ENCODE peak calls at places on chromosome 18, in four cellular contexts. G is ELR; T is neural crest cell; M is stimulated activated CD8-positive, alpha-beta memory T cell treated with anti-CD3 and anti-CD28 coated beads, Interleukin-2, amount 100 ng/mL, for 48 hours. F is an unnamed sample.

GRCh38 chr18:74522635-74523548 is 11.4 kb upstream of the CNDP1 start:
- DNase-seq in G (no peak), T (no peak), M (no peak), F (no peak)

GRCh38 chr18:31410716-31411483 is 34.3 kb downstream of the DSG4 start:
- DNase-seq in G (no peak), T (no peak), M (no peak), F (no peak)

GRCh38 chr18:9869713-9870430 is 15.9 kb upstream of the TXNDC2 start:
- DNase-seq in G (peak; percentile 78), T (no peak), M (no peak), F (peak; percentile 42)

GRCh38 chr18:36349552-36349951 is 52.0 kb downstream of the FHOD3 start:
- DNase-seq in G (peak; percentile 35), T (no peak), M (no peak), F (no peak)

GRCh38 chr18:45890606-45891005 is 65.1 kb downstream of the SIGLEC15 start:
- DNase-seq in G (no peak), T (no peak), M (no peak), F (no peak)

GRCh38 chr18:7221424-7222155 is 9.3 kb upstream of the LRRC30 start:
- DNase-seq in G (peak; percentile 73), T (peak; percentile 52), M (no peak), F (no peak)

GRCh38 chr18:45284174-45284573 is 331.1 kb upstream of the SLC14A2 start:
- DNase-seq in G (no peak), T (no peak), M (no peak), F (no peak)

GRCh38 chr18:63457987-63458386 is 18.8 kb upstream of the SERPINB5 start:
- DNase-seq in G (no peak), T (no peak), M (no peak), F (no peak)

GRCh38 chr18:56641714-56642331 is 3.4 kb upstream of the TXNL1 start:
- DNase-seq in G (peak; percentile 77), T (no peak), M (no peak), F (no peak)

GRCh38 chr18:48777026-48777736 is 173.6 kb downstream of the SMAD7 start:
- DNase-seq in G (peak; percentile 61), T (peak; percentile 55), M (peak; percentile 62), F (peak; percentile 53)

GRCh38 chr18:23716516-23716915 is 27.3 kb downstream of the LAMA3 start:
- DNase-seq in G (peak; percentile 91), T (no peak), M (no peak), F (no peak)

GRCh38 chr18:9653390-9653789 is 39.0 kb upstream of the PPP4R1 start:
- DNase-seq in G (no peak), T (peak; percentile 40), M (no peak), F (no peak)

GRCh38 chr18:48826271-48826670 is 124.5 kb downstream of the SMAD7 start:
- DNase-seq in G (no peak), T (no peak), M (no peak), F (peak; percentile 14)

GRCh38 chr18:24602156-24602555 is 141.7 kb downstream of the HRH4 start:
- DNase-seq in G (no peak), T (no peak), M (no peak), F (no peak)

GRCh38 chr18:21526463-21526862 is 74.0 kb downstream of the ESCO1 start:
- DNase-seq in G (no peak), T (no peak), M (no peak), F (no peak)

GRCh38 chr18:63319383-63320040 is at the start of gene BCL2:
- DNase-seq in G (peak; percentile 53), T (peak; percentile 38), M (no peak), F (peak; percentile 58)

GRCh38 chr18:12038082-12038660 is 55.5 kb upstream of the ANKRD62 start:
- DNase-seq in G (peak; percentile 37), T (no peak), M (peak; percentile 11), F (peak; percentile 39)

GRCh38 chr18:2883137-2883671 is 36.4 kb downstream of the EMILIN2 start:
- DNase-seq in G (no peak), T (no peak), M (no peak), F (peak; percentile 50)

GRCh38 chr18:60892855-60893254 is 440.4 kb upstream of the CDH20 start:
- DNase-seq in G (peak; percentile 68), T (no peak), M (no peak), F (no peak)

GRCh38 chr18:31508781-31509180 is 10.8 kb downstream of the DSG2 start:
- DNase-seq in G (no peak), T (no peak), M (no peak), F (no peak)

GRCh38 chr18:22032392-22032961 is 136.9 kb upstream of the GATA6 start:
- DNase-seq in G (peak; percentile 83), T (no peak), M (no peak), F (peak; percentile 46)

GRCh38 chr18:78972930-78973331 is 6.7 kb upstream of the SALL3 start:
- DNase-seq in G (no peak), T (no peak), M (no peak), F (no peak)

GRCh38 chr18:39345321-39345720 is 1779.7 kb upstream of the CELF4 start:
- DNase-seq in G (peak; percentile 12), T (no peak), M (no peak), F (no peak)

GRCh38 chr18:79910563-79910962 is 40.9 kb downstream of the SLC66A2 start:
- DNase-seq in G (no peak), T (no peak), M (no peak), F (no peak)

GRCh38 chr18:48800479-48800876 is 150.3 kb downstream of the SMAD7 start:
- DNase-seq in G (no peak), T (no peak), M (no peak), F (peak; percentile 14)

F was measured in uterus.